ENCODE peak calls at places on chromosomes 12 and 14, in four cellular contexts. F, B, V and J are unnamed samples.

GRCh38 chr12:124684971-124685688 is 117.7 kb upstream of the NCOR2 start:
- DNase-seq in F (no peak), B (no peak), V (no peak), J (no peak)

GRCh38 chr12:110012137-110012536 is 12.9 kb downstream of the ANKRD13A start:
- DNase-seq in F (peak; percentile 37), B (no peak), V (no peak), J (no peak)

GRCh38 chr12:123076604-123077297 is 74.1 kb downstream of the PITPNM2 start:
- DNase-seq in F (no peak), B (no peak), V (no peak), J (no peak)

GRCh38 chr12:107126688-107127481 is 33.5 kb upstream of the CRY1 start:
- DNase-seq in F (no peak), B (no peak), V (no peak), J (no peak)

GRCh38 chr14:84272290-84272721 is 1257.6 kb upstream of the FLRT2 start:
- DNase-seq in F (no peak), B (no peak), V (no peak), J (no peak)

GRCh38 chr12:59372971-59373370 is 222.9 kb upstream of the SLC16A7 start:
- DNase-seq in F (no peak), B (no peak), V (no peak), J (peak; percentile 13)

GRCh38 chr12:111428728-111429175 is 23.0 kb downstream of the SH2B3 start:
- DNase-seq in F (no peak), B (no peak), V (no peak), J (no peak)

GRCh38 chr14:59829941-59830734 is 40.4 kb downstream of the RTN1 start:
- DNase-seq in F (no peak), B (no peak), V (no peak), J (no peak)

GRCh38 chr12:107461222-107461980 is 224.2 kb upstream of the PWP1 start:
- DNase-seq in F (no peak), B (no peak), V (no peak), J (no peak)

GRCh38 chr12:66683073-66683472 is 4.2 kb upstream of the GRIP1 start:
- DNase-seq in F (no peak), B (no peak), V (no peak), J (no peak)

GRCh38 chr14:83019744-83020414 is 1486.2 kb upstream of the SEL1L start:
- DNase-seq in F (no peak), B (no peak), V (no peak), J (no peak)

GRCh38 chr12:98110516-98110915 is 404.9 kb upstream of the TMPO start:
- DNase-seq in F (no peak), B (no peak), V (no peak), J (no peak)
- TF ChIP-seq FOXK2 in F (no peak), B (no peak), V (no peak), J (no peak)

DNA sequence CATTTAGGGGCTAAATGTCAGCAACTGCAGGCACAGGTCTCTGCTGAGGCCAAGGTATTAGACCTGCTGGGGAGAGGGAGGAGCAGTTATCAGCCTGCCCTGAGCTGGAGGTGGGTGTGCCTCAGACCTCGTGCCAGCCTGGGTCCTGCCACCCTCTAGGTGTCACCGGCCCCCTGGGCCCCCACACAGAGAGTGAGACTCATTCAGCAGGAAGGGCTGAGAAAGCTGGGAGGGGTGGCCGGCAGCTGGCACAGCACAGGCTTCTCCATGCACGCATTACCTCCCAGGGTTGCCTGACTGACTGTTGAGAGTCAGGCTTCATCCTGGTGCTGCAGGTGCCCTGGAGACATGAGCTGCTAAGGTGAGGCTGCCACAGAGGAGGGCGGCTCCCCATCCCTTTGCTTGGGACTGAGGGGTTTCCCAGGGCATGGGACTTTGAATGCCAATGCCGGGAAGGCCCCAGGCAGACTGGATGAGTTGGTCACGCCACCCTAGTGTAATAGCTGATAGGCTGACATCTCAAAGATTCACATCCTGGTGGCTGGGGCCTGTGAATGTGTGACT is 75.3 kb upstream of the C14orf180 start:
- DNase-seq in F (no peak), B (no peak), V (no peak), J (no peak)
- TF ChIP-seq SP1 in F (no peak), B (no peak), V (no peak), J (no peak)

GRCh38 chr12:91442535-91442934 is 259.9 kb upstream of the DCN start:
- DNase-seq in F (no peak), B (no peak), V (no peak), J (no peak)
- TF ChIP-seq FOXK2 in F (no peak), B (no peak), V (no peak), J (no peak)

DNA sequence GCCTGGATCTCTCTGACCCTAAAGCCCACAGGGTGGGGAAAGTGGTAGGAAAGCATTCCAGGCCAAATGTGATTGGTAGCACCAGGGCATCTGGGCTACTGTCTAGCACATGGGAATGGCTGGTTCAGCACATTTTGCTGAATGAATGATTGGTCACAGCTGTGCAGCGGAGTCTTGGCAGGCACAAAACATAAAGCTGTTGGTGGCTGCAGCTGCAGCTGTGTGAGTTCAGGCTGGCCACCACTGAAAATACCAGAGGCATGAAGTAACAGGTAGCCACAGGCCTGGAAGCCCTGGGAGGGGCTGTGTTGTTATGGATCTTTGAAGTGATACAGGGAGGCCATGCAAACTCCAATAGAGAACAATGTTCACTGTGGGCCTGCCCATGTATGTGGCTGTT is 72.7 kb downstream of the MYRFL start:
- DNase-seq in F (no peak), B (no peak), V (no peak), J (no peak)
- TF ChIP-seq SP1 in F (no peak), B (no peak), V (no peak), J (no peak)

GRCh38 chr12:77521458-77522115 is 309.1 kb upstream of the NAV3 start:
- DNase-seq in F (no peak), B (no peak), V (no peak), J (no peak)
- TF ChIP-seq FOXK2 in F (no peak), B (no peak), V (no peak), J (no peak)

GRCh38 chr12:79680051-79680450 is 10.7 kb downstream of the PAWR start:
- DNase-seq in F (no peak), B (no peak), V (no peak), J (no peak)
- TF ChIP-seq SP1 in F (no peak), B (no peak), V (no peak), J (no peak)

GRCh38 chr12:105317942-105318614 is 12.4 kb upstream of the C12orf75 start:
- DNase-seq in F (peak; percentile 90), B (no peak), V (no peak), J (no peak)
- TF ChIP-seq FOXK2 in F (no peak), B (no peak), V (no peak), J (no peak)

GRCh38 chr12:26124491-26125450 is at the start of gene BHLHE41:
- DNase-seq in F (no peak), B (no peak), V (no peak), J (peak; percentile 61)
- TF ChIP-seq SP1 in F (no peak), B (no peak), V (no peak), J (no peak)

GRCh38 chr12:64538146-64538545 is 72.1 kb upstream of the RASSF3 start:
- DNase-seq in F (no peak), B (no peak), V (no peak), J (no peak)
- TF ChIP-seq FOXK2 in F (no peak), B (no peak), V (no peak), J (no peak)

GRCh38 chr12:2944401-2945047 is 14.7 kb upstream of the TEAD4 start:
- DNase-seq in F (peak; percentile 46), B (peak; percentile 60), V (peak; percentile 15), J (peak; percentile 55)
- TF ChIP-seq SP1 in F (no peak), B (no peak), V (no peak), J (no peak)